ENCODE peak calls at places on chromosomes 13 and 19, in four cellular contexts. V is left ventricle myocardium inferior, C is fibroblast of lung, Z is thyroid gland. N is an unnamed sample. For H3K36me3 and H3K4me1, the result is how much of the 10 kb centered on the place peaks cover.

GRCh38 chr13:75566658-75567057 is 17.1 kb downstream of the UCHL3 start:
- DNase-seq in C (peak), V (no peak), Z (no peak), N (no peak)

GRCh38 chr19:6587093-6587820 is 3.7 kb downstream of the CD70 start:
- DNase-seq in V (no peak), C (peak), Z (no peak), N (no peak)

GRCh38 chr19:39870171-39870971 is 24.2 kb upstream of the FBL start:
- DNase-seq in C (no peak), V (no peak), Z (no peak), N (no peak)

GRCh38 chr19:42113641-42114348 is 18.5 kb downstream of the POU2F2 start:
- DNase-seq in C (peak), V (no peak), Z (no peak), N (no peak)

GRCh38 chr13:109844396-109844795 is 58.0 kb upstream of the IRS2 start:
- DNase-seq in V (no peak), Z (peak), C (peak), N (peak)

GRCh38 chr13:103133551-103133950 is 67.3 kb upstream of the SLC10A2 start:
- DNase-seq in C (no peak), V (no peak), Z (peak), N (no peak)

GRCh38 chr13:100788540-100788939 is 113.9 kb upstream of the TMTC4 start:
- DNase-seq in V (no peak), C (no peak), Z (no peak), N (no peak)

GRCh38 chr13:48110930-48111721 is 16.2 kb upstream of the MED4 start:
- DNase-seq in C (peak), Z (peak), V (peak), N (no peak)

GRCh38 chr13:40152145-40152544 is 496.7 kb downstream of the COG6 start:
- DNase-seq in C (peak), V (no peak), Z (peak), N (no peak)

GRCh38 chr13:40345654-40346372 is 320.6 kb downstream of the FOXO1 start:
- DNase-seq in V (no peak), C (no peak), Z (peak), N (peak)

GRCh38 chr13:112616586-112617381 is 28.8 kb upstream of the TUBGCP3 start:
- DNase-seq in C (peak), V (no peak), Z (peak), N (no peak)

GRCh38 chr19:4641132-4641531 is 1.8 kb downstream of the TNFAIP8L1 start:
- DNase-seq in V (no peak), Z (no peak), C (no peak), N (no peak)

GRCh38 chr13:57631607-57632275 is at the start of gene PCDH17:
- DNase-seq in Z (peak), V (peak), C (peak), N (peak)

GRCh38 chr13:57624565-57625435 is 6.7 kb upstream of the PCDH17 start:
- DNase-seq in V (no peak), C (peak), Z (peak), N (no peak)

GRCh38 chr13:39875583-39875982 is 220.1 kb downstream of the COG6 start:
- DNase-seq in Z (no peak), V (no peak), C (no peak), N (no peak)

GRCh38 chr19:55447421-55448174 is 4.5 kb upstream of the SHISA7 start:
- DNase-seq in Z (no peak), C (peak), V (no peak), N (no peak)

GRCh38 chr13:99614465-99614885 is 113.2 kb downstream of the TM9SF2 start:
- DNase-seq in C (no peak), Z (no peak), V (no peak), N (peak)

GRCh38 chr19:55460670-55461258 is 678 bp downstream of the ISOC2 start:
- DNase-seq in V (peak), Z (peak), C (peak), N (peak)

GRCh38 chr19:17530586-17530985 is 19.1 kb downstream of the PGLS start:
- DNase-seq in V (no peak), Z (no peak), C (no peak), N (no peak)

GRCh38 chr13:98358933-98359332 is 181.9 kb upstream of the RNF113B start:
- DNase-seq in C (no peak), V (no peak), Z (no peak), N (no peak)

GRCh38 chr19:49461656-49462055 is 8.6 kb downstream of the ALDH16A1 start:
- DNase-seq in C (no peak), V (no peak), Z (no peak), N (no peak)

GRCh38 chr19:4911786-4912672 is 2.7 kb downstream of the UHRF1 start:
- DNase-seq in C (peak), Z (peak), V (peak), N (peak)

GRCh38 chr13:38564751-38565150 is 122.1 kb upstream of the FREM2 start:
- DNase-seq in C (no peak), V (no peak), Z (no peak), N (no peak)

GRCh38 chr13:38755792-38756191 is 68.9 kb downstream of the FREM2 start:
- DNase-seq in Z (no peak), V (no peak), C (no peak), N (peak)

GRCh38 chr13:30978981-30979956 is 46.8 kb downstream of the TEX26 start:
- DNase-seq in V (no peak), Z (peak), C (no peak), N (peak)

GRCh38 chr19:51327066-51327985 is 14.6 kb downstream of the VSIG10L start:
- DNase-seq in C (peak), V (peak), Z (no peak), N (peak)

GRCh38 chr13:41740479-41740878 is 220.4 kb downstream of the VWA8 start:
- DNase-seq in C (no peak), Z (no peak), V (no peak), N (no peak)

GRCh38 chr13:102580552-102581169 is 16.1 kb upstream of the TPP2 start:
- DNase-seq in C (peak), V (no peak), Z (no peak), N (no peak)

GRCh38 chr19:18496167-18496979 is 25.5 kb downstream of the ELL start:
- DNase-seq in V (peak), Z (peak), C (no peak), N (peak)

GRCh38 chr19:14363203-14364097 is 17.8 kb upstream of the ADGRE5 start:
- DNase-seq in Z (peak), V (peak), C (peak), N (peak)

GRCh38 chr19:42197375-42197817 is 20.1 kb downstream of the DEDD2 start:
- DNase-seq in Z (no peak), V (no peak), C (no peak), N (no peak)

GRCh38 chr13:91468301-91468700 is 69.9 kb downstream of the GPC5 start:
- DNase-seq in C (no peak), Z (no peak), V (no peak), N (no peak)

GRCh38 chr19:33292595-33293254 is 9.6 kb downstream of the CEBPA start:
- DNase-seq in V (no peak), Z (peak), C (no peak), N (no peak)

GRCh38 chr19:648904-649733 is 9.4 kb downstream of the FGF22 start:
- DNase-seq in V (no peak), Z (no peak), C (no peak), N (no peak)

GRCh38 chr19:651114-651818 is 11.6 kb downstream of the FGF22 start:
- DNase-seq in Z (no peak), V (no peak), C (no peak), N (no peak)

GRCh38 chr19:648305-648704 is 8.6 kb downstream of the FGF22 start:
- DNase-seq in V (no peak), Z (no peak), C (no peak), N (no peak)

GRCh38 chr19:651991-652390 is 11.0 kb downstream of the RNF126 start:
- DNase-seq in Z (no peak), V (no peak), C (no peak), N (no peak)

DNA sequence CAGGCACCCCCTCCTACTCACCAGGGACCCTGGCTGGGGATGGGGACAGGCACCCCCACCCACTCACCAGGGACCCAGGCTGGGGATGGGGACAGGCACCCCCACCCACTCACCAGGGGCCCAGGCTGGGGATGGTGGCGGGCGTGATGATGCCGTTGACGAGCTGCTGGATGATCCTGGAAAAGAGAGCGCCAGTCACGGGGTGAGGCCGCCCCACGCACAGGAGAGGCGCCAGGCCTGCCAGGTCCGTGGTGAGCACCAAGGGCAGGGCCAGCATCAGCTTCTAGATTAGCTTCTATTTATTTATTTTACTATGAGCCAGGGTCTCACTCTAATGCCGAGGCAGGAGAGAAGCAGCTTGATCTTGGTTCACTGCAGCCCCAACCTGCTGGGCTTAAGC is 10.4 kb downstream of the FGF22 start:
- DNase-seq in Z (no peak), V (no peak), C (no peak), N (no peak)
- H3K36me3 ChIP-seq in Z (under half), V (half or more), C (under half), N (half or more)

DNA sequence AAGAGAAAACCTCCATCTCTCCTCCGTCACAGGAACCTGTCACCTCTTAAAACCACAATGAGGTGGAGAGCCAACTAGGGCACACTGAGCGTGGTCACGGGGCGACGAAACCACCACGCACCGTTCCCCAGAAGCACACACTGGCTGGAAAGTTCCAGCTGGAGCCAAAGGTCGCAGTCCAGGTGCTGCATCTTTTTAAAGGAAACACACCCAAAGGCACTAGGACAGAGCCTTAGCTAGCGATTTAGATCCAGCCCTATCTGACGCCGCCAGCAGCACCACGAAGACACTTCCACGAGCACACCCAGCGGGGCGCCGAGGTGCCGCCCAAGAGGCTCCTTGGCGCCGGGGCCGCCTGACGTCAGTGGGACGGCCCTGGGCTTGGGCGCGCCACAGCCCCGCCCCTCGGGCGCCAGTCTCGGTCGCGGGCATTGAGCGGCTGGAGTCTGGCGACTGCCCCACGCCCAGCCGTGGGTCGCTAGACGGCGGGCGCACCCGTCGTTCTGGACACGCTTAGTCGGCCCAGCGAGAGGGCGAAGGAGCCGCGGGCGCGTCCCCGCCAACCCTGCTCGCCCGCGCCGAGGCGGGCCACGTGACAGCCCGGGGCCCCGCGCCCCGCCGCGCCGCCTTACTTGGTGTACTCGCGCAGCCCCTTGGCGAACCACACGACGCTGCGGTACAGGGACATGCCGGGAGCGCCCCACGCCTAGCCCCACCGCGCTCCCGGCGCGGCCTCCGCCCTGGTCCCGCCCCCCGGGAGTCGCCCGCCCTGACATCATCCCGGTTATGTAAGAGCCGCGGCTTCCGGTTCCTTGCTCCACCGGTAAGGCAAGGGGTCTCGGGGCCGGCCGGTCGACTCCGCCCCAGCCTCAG is at the start of gene DHRS12:
- DNase-seq in Z (peak), V (peak), C (peak), N (peak)
- TF ChIP-seq CTCF in Z (no peak), V (peak), C (no peak), N (no peak)

GRCh38 chr19:10009714-10010224 is 535 bp downstream of the COL5A3 start:
- DNase-seq in V (no peak), C (no peak), Z (no peak), N (no peak)
- H3K4me1 ChIP-seq in V (under half), C (under half), Z (under half), N (under half)

GRCh38 chr19:11024259-11024658 is 63.4 kb downstream of the SMARCA4 start:
- DNase-seq in V (no peak), C (no peak), Z (no peak), N (no peak)
- H3K36me3 ChIP-seq in V (half or more), C (under half), Z (half or more), N (half or more)

GRCh38 chr19:52691737-52692136 is 43.1 kb downstream of the ZNF611 start:
- DNase-seq in Z (no peak), C (no peak), V (no peak), N (no peak)

GRCh38 chr19:52689804-52690394 is 44.9 kb downstream of the ZNF611 start:
- DNase-seq in V (peak), C (no peak), Z (peak), N (peak)

GRCh38 chr19:52691215-52691610 is 43.6 kb downstream of the ZNF611 start:
- DNase-seq in Z (no peak), V (peak), C (no peak), N (no peak)

GRCh38 chr19:52692431-52693008 is 42.3 kb downstream of the ZNF611 start:
- DNase-seq in C (no peak), V (no peak), Z (no peak), N (no peak)

DNA sequence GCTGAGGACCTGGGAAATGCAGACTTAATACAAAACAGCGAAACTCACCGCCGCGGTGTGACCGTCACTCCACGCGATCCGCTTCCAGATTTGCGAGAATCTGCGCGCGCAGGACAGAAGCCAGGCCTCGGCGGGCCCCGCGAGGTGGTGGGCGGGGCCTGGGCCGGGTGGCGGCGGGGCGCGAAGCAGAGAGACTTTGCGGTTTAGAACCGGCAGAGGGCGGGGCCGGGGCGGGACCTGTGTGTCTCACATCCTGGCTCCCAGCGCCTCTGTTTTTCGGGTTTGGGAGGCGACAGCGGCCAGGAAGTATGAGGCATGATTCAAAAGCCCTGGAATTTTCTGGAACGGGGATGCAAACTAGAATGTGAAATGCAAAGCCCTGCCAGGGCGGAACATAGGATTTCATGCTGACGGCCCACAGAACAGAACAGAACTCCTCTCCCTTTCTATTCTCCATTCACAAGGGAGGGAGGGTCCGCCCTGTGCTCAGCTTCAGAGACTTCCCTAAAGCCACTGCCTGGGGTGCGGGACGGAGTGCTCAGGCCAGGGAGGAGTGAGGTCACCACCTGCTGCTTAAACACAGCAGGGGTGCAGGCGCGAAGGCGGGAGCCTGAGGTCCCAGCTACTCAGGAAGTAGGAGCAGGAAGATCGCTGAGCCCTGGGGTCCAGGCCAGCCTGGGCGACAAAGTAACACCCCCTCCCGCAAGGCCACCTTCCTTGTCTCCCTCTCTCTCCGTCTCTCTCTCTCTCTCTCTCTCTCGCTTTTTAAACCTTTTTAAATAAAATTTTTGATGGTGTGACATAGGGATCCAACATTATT is 44.2 kb downstream of the ZNF611 start:
- DNase-seq in C (peak), Z (peak), V (peak), N (peak)
- TF ChIP-seq CTCF in C (no peak), Z (no peak), V (peak), N (peak)

GRCh38 chr13:25882732-25883357 is 169.0 kb downstream of the SHISA2 start:
- DNase-seq in V (no peak), C (no peak), Z (peak), N (no peak)

GRCh38 chr13:25881136-25881926 is 170.5 kb downstream of the SHISA2 start:
- DNase-seq in C (peak), V (no peak), Z (no peak), N (no peak)

GRCh38 chr13:25885418-25885817 is 166.4 kb downstream of the SHISA2 start:
- DNase-seq in Z (no peak), V (no peak), C (no peak), N (no peak)

GRCh38 chr13:25879466-25879865 is 172.3 kb downstream of the SHISA2 start:
- DNase-seq in C (no peak), Z (no peak), V (no peak), N (no peak)

DNA sequence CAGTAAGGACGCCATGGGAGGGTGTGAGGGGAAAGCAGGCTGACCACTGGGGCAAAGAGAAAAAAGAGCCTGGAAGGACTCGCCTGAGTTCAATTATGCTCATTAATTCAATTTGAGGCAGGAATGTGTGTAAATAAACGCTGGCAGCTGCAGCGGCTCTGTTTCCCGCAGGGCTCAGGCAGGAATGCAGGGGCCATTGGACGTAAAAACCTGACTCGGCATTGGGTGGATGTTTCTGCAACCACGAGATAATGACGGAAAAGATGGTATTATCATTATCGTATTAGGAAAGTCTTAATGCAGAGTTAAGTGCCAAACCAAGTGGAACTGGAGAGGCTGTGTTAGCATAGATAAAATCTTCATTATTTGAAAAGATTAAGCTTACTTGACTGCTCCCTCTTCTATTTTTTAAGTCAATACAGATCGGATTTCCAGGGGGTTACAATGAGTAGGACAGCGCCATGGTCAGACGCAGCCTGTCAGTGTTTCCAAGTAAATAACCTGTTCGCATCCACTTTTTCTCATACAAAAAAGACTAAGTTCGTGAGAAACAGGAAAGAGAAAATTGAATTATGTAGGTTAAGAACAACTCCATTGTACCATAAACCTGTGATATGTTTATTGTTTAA is 169.8 kb downstream of the SHISA2 start:
- DNase-seq in V (no peak), Z (peak), C (peak), N (no peak)
- H3K4me1 ChIP-seq in V (under half), Z (under half), C (under half), N (under half)

GRCh38 chr19:883661-884211 is 9.3 kb downstream of the MED16 start:
- DNase-seq in V (no peak), C (no peak), Z (no peak), N (no peak)
- H3K36me3 ChIP-seq in V (half or more), C (half or more), Z (under half), N (half or more)

N was measured in stomach.